ENCODE peak calls at places on chromosomes 7 and 10, in ten cellular contexts. One of them, this sample, is unnamed.

GRCh38 chr7:47460251-47460989 is 121.5 kb downstream of the TNS3 start:
- DNase-seq in AG04450: no peak
- DNase-seq in left ventricle myocardium inferior: no peak
- DNase-seq in brain microvascular endothelial cell: no peak
- DNase-seq in kidney: no peak
- DNase-seq in fibroblast of mammary gland: peak
- DNase-seq in BE2C: no peak
- DNase-seq in left lung: no peak
- DNase-seq in A549: no peak
- DNase-seq in fibroblast of the aortic adventitia: peak
- DNase-seq in this sample: peak

GRCh38 chr10:32265756-32266155 is 81.2 kb downstream of the EPC1 start:
- DNase-seq in AG04450: no peak
- DNase-seq in left ventricle myocardium inferior: no peak
- DNase-seq in brain microvascular endothelial cell: no peak
- DNase-seq in kidney: no peak
- DNase-seq in fibroblast of mammary gland: no peak
- DNase-seq in BE2C: no peak
- DNase-seq in left lung: no peak
- DNase-seq in A549: no peak
- DNase-seq in fibroblast of the aortic adventitia: no peak
- DNase-seq in this sample: no peak

GRCh38 chr10:46534828-46535524 is 21.5 kb downstream of the GPRIN2 start:
- DNase-seq in AG04450: no peak
- DNase-seq in left ventricle myocardium inferior: peak
- DNase-seq in brain microvascular endothelial cell: no peak
- DNase-seq in kidney: peak
- DNase-seq in fibroblast of mammary gland: no peak
- DNase-seq in BE2C: peak
- DNase-seq in left lung: peak
- DNase-seq in A549: peak
- DNase-seq in fibroblast of the aortic adventitia: no peak
- DNase-seq in this sample: no peak

GRCh38 chr10:102434251-102434913 is 2.0 kb upstream of the CUEDC2 start:
- DNase-seq in AG04450: no peak
- DNase-seq in left ventricle myocardium inferior: no peak
- DNase-seq in brain microvascular endothelial cell: no peak
- DNase-seq in kidney: peak
- DNase-seq in fibroblast of mammary gland: peak
- DNase-seq in BE2C: no peak
- DNase-seq in left lung: no peak
- DNase-seq in A549: no peak
- DNase-seq in fibroblast of the aortic adventitia: peak
- DNase-seq in this sample: no peak

GRCh38 chr7:36305648-36306047 is 84.0 kb upstream of the ANLN start:
- DNase-seq in AG04450: no peak
- DNase-seq in left ventricle myocardium inferior: no peak
- DNase-seq in brain microvascular endothelial cell: no peak
- DNase-seq in kidney: peak
- DNase-seq in fibroblast of mammary gland: peak
- DNase-seq in BE2C: no peak
- DNase-seq in left lung: no peak
- DNase-seq in A549: no peak
- DNase-seq in fibroblast of the aortic adventitia: peak
- DNase-seq in this sample: no peak

GRCh38 chr10:124109261-124109660 is 15.9 kb upstream of the CHST15 start:
- DNase-seq in AG04450: no peak
- DNase-seq in left ventricle myocardium inferior: no peak
- DNase-seq in brain microvascular endothelial cell: no peak
- DNase-seq in kidney: no peak
- DNase-seq in fibroblast of mammary gland: no peak
- DNase-seq in BE2C: no peak
- DNase-seq in left lung: no peak
- DNase-seq in A549: no peak
- DNase-seq in fibroblast of the aortic adventitia: no peak
- DNase-seq in this sample: no peak

GRCh38 chr10:30447125-30447799 is 13.3 kb downstream of the MAP3K8 start:
- DNase-seq in AG04450: no peak
- DNase-seq in left ventricle myocardium inferior: no peak
- DNase-seq in brain microvascular endothelial cell: no peak
- DNase-seq in kidney: no peak
- DNase-seq in fibroblast of mammary gland: peak
- DNase-seq in BE2C: no peak
- DNase-seq in left lung: no peak
- DNase-seq in A549: no peak
- DNase-seq in fibroblast of the aortic adventitia: peak
- DNase-seq in this sample: no peak

GRCh38 chr10:71648595-71649320 is 70.8 kb downstream of the C10orf105 start:
- DNase-seq in AG04450: no peak
- DNase-seq in left ventricle myocardium inferior: no peak
- DNase-seq in brain microvascular endothelial cell: no peak
- DNase-seq in kidney: no peak
- DNase-seq in fibroblast of mammary gland: no peak
- DNase-seq in BE2C: no peak
- DNase-seq in left lung: no peak
- DNase-seq in A549: no peak
- DNase-seq in fibroblast of the aortic adventitia: no peak
- DNase-seq in this sample: no peak

GRCh38 chr7:77320161-77320560 is 96.0 kb downstream of the GSAP start:
- DNase-seq in AG04450: no peak
- DNase-seq in left ventricle myocardium inferior: no peak
- DNase-seq in brain microvascular endothelial cell: no peak
- DNase-seq in kidney: no peak
- DNase-seq in fibroblast of mammary gland: no peak
- DNase-seq in BE2C: no peak
- DNase-seq in left lung: no peak
- DNase-seq in A549: no peak
- DNase-seq in fibroblast of the aortic adventitia: no peak
- DNase-seq in this sample: no peak

GRCh38 chr10:70145166-70145665 is 1.3 kb downstream of the TYSND1 start:
- DNase-seq in AG04450: no peak
- DNase-seq in left ventricle myocardium inferior: no peak
- DNase-seq in brain microvascular endothelial cell: no peak
- DNase-seq in kidney: peak
- DNase-seq in fibroblast of mammary gland: peak
- DNase-seq in BE2C: no peak
- DNase-seq in left lung: no peak
- DNase-seq in A549: no peak
- DNase-seq in fibroblast of the aortic adventitia: peak
- DNase-seq in this sample: no peak

GRCh38 chr7:30382607-30383006 is 96.0 kb downstream of the NOD1 start:
- DNase-seq in AG04450: no peak
- DNase-seq in left ventricle myocardium inferior: no peak
- DNase-seq in brain microvascular endothelial cell: no peak
- DNase-seq in kidney: no peak
- DNase-seq in fibroblast of mammary gland: no peak
- DNase-seq in BE2C: no peak
- DNase-seq in left lung: no peak
- DNase-seq in A549: no peak
- DNase-seq in fibroblast of the aortic adventitia: no peak
- DNase-seq in this sample: no peak

GRCh38 chr10:29012926-29013554 is 275.8 kb upstream of the LYZL1 start:
- DNase-seq in AG04450: peak
- DNase-seq in left ventricle myocardium inferior: no peak
- DNase-seq in brain microvascular endothelial cell: no peak
- DNase-seq in kidney: no peak
- DNase-seq in fibroblast of mammary gland: no peak
- DNase-seq in BE2C: no peak
- DNase-seq in left lung: no peak
- DNase-seq in A549: no peak
- DNase-seq in fibroblast of the aortic adventitia: no peak
- DNase-seq in this sample: no peak

GRCh38 chr10:11430421-11431275 is 180.8 kb downstream of the USP6NL start:
- DNase-seq in AG04450: no peak
- DNase-seq in left ventricle myocardium inferior: no peak
- DNase-seq in brain microvascular endothelial cell: no peak
- DNase-seq in kidney: no peak
- DNase-seq in fibroblast of mammary gland: no peak
- DNase-seq in BE2C: no peak
- DNase-seq in left lung: no peak
- DNase-seq in A549: no peak
- DNase-seq in fibroblast of the aortic adventitia: no peak
- DNase-seq in this sample: no peak

GRCh38 chr10:68876246-68876918 is 24.7 kb upstream of the DDX50 start:
- DNase-seq in AG04450: no peak
- DNase-seq in left ventricle myocardium inferior: no peak
- DNase-seq in brain microvascular endothelial cell: no peak
- DNase-seq in kidney: no peak
- DNase-seq in fibroblast of mammary gland: no peak
- DNase-seq in BE2C: no peak
- DNase-seq in left lung: no peak
- DNase-seq in A549: no peak
- DNase-seq in fibroblast of the aortic adventitia: no peak
- DNase-seq in this sample: no peak

GRCh38 chr10:26503911-26504310 is 65.8 kb downstream of the APBB1IP start:
- DNase-seq in AG04450: no peak
- DNase-seq in left ventricle myocardium inferior: no peak
- DNase-seq in brain microvascular endothelial cell: no peak
- DNase-seq in kidney: no peak
- DNase-seq in fibroblast of mammary gland: no peak
- DNase-seq in BE2C: no peak
- DNase-seq in left lung: no peak
- DNase-seq in A549: peak
- DNase-seq in fibroblast of the aortic adventitia: no peak
- DNase-seq in this sample: no peak

GRCh38 chr10:34766811-34767516 is 48.1 kb downstream of the PARD3 start:
- DNase-seq in AG04450: no peak
- DNase-seq in left ventricle myocardium inferior: no peak
- DNase-seq in brain microvascular endothelial cell: no peak
- DNase-seq in kidney: no peak
- DNase-seq in fibroblast of mammary gland: no peak
- DNase-seq in BE2C: no peak
- DNase-seq in left lung: no peak
- DNase-seq in A549: no peak
- DNase-seq in fibroblast of the aortic adventitia: no peak
- DNase-seq in this sample: no peak

GRCh38 chr7:157809154-157809862 is 472.5 kb downstream of the DNAJB6 start:
- DNase-seq in AG04450: no peak
- DNase-seq in left ventricle myocardium inferior: no peak
- DNase-seq in brain microvascular endothelial cell: no peak
- DNase-seq in kidney: peak
- DNase-seq in fibroblast of mammary gland: no peak
- DNase-seq in BE2C: no peak
- DNase-seq in left lung: peak
- DNase-seq in A549: no peak
- DNase-seq in fibroblast of the aortic adventitia: no peak
- DNase-seq in this sample: no peak

GRCh38 chr7:44750921-44751571 is 2.4 kb downstream of the ZMIZ2 start:
- DNase-seq in AG04450: no peak
- DNase-seq in left ventricle myocardium inferior: peak
- DNase-seq in brain microvascular endothelial cell: peak
- DNase-seq in kidney: peak
- DNase-seq in fibroblast of mammary gland: no peak
- DNase-seq in BE2C: no peak
- DNase-seq in left lung: no peak
- DNase-seq in A549: no peak
- DNase-seq in fibroblast of the aortic adventitia: no peak
- DNase-seq in this sample: no peak

DNA sequence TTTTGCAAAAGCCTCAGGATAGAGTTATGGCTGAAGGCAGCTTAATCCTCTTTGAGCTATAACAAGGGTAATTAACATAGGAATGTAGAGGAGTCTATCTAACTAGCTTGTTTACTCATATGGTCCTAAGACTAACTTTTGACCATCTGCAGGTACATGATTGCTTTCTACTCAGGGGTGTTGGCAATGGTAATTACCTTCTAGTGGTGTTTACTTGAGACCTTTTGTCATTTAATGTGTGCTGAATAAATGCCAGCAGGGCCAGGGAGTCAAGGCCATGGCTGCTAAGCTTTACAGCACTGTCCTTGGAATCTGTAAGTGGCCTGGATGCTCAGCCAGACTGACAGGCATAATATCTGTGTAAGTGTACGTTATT is 1325.0 kb downstream of the XPNPEP1 start:
- DNase-seq in AG04450: no peak
- DNase-seq in left ventricle myocardium inferior: no peak
- DNase-seq in brain microvascular endothelial cell: no peak
- DNase-seq in kidney: no peak
- DNase-seq in fibroblast of mammary gland: no peak
- DNase-seq in BE2C: no peak
- DNase-seq in left lung: no peak
- DNase-seq in A549: no peak
- DNase-seq in fibroblast of the aortic adventitia: no peak
- DNase-seq in this sample: no peak
- H3K4me3 ChIP-seq in AG04450: no peak
- H3K4me3 ChIP-seq in left ventricle myocardium inferior: no peak
- H3K4me3 ChIP-seq in brain microvascular endothelial cell: no peak
- H3K4me3 ChIP-seq in kidney: no peak
- H3K4me3 ChIP-seq in fibroblast of mammary gland: no peak
- H3K4me3 ChIP-seq in BE2C: no peak
- H3K4me3 ChIP-seq in left lung: no peak
- H3K4me3 ChIP-seq in A549: no peak
- H3K4me3 ChIP-seq in fibroblast of the aortic adventitia: no peak
- H3K4me3 ChIP-seq in this sample: no peak

GRCh38 chr10:3874988-3875841 is 90.2 kb upstream of the KLF6 start:
- DNase-seq in AG04450: no peak
- DNase-seq in left ventricle myocardium inferior: no peak
- DNase-seq in brain microvascular endothelial cell: no peak
- DNase-seq in kidney: no peak
- DNase-seq in fibroblast of mammary gland: no peak
- DNase-seq in BE2C: no peak
- DNase-seq in left lung: no peak
- DNase-seq in A549: no peak
- DNase-seq in fibroblast of the aortic adventitia: no peak
- DNase-seq in this sample: no peak
- H3K4me3 ChIP-seq in AG04450: no peak
- H3K4me3 ChIP-seq in left ventricle myocardium inferior: no peak
- H3K4me3 ChIP-seq in brain microvascular endothelial cell: no peak
- H3K4me3 ChIP-seq in kidney: no peak
- H3K4me3 ChIP-seq in fibroblast of mammary gland: no peak
- H3K4me3 ChIP-seq in BE2C: no peak
- H3K4me3 ChIP-seq in left lung: no peak
- H3K4me3 ChIP-seq in A549: no peak
- H3K4me3 ChIP-seq in fibroblast of the aortic adventitia: no peak
- H3K4me3 ChIP-seq in this sample: no peak

GRCh38 chr10:120799849-120800248 is 51.3 kb upstream of the WDR11 start:
- DNase-seq in AG04450: no peak
- DNase-seq in left ventricle myocardium inferior: no peak
- DNase-seq in brain microvascular endothelial cell: no peak
- DNase-seq in kidney: no peak
- DNase-seq in fibroblast of mammary gland: no peak
- DNase-seq in BE2C: no peak
- DNase-seq in left lung: no peak
- DNase-seq in A549: no peak
- DNase-seq in fibroblast of the aortic adventitia: no peak
- DNase-seq in this sample: no peak
- H3K4me3 ChIP-seq in AG04450: no peak
- H3K4me3 ChIP-seq in left ventricle myocardium inferior: no peak
- H3K4me3 ChIP-seq in brain microvascular endothelial cell: no peak
- H3K4me3 ChIP-seq in kidney: no peak
- H3K4me3 ChIP-seq in fibroblast of mammary gland: no peak
- H3K4me3 ChIP-seq in BE2C: no peak
- H3K4me3 ChIP-seq in left lung: no peak
- H3K4me3 ChIP-seq in A549: no peak
- H3K4me3 ChIP-seq in fibroblast of the aortic adventitia: no peak
- H3K4me3 ChIP-seq in this sample: no peak

DNA sequence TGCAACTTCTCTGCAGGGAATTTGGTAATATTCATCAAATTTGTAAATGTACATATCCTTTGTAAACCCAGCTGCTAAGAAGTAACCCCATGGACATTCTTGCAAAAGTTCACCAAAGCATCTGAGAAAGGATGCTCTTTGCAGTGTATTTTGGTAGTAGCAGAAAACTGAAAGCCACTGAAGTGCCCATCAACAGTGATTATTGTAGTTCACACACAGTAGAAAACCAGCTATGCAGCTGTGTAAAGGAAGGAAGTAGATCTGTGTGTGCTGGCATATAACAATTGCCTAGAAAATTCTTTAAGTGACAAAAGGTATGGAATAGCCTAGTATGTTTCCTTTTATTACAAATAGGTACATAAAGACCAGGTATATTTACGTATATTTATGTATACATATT is 1.2 kb upstream of the FRMPD2 start:
- DNase-seq in AG04450: no peak
- DNase-seq in left ventricle myocardium inferior: no peak
- DNase-seq in brain microvascular endothelial cell: no peak
- DNase-seq in kidney: no peak
- DNase-seq in fibroblast of mammary gland: no peak
- DNase-seq in BE2C: no peak
- DNase-seq in left lung: no peak
- DNase-seq in A549: no peak
- DNase-seq in fibroblast of the aortic adventitia: no peak
- DNase-seq in this sample: no peak
- H3K4me3 ChIP-seq in AG04450: no peak
- H3K4me3 ChIP-seq in left ventricle myocardium inferior: no peak
- H3K4me3 ChIP-seq in brain microvascular endothelial cell: no peak
- H3K4me3 ChIP-seq in kidney: no peak
- H3K4me3 ChIP-seq in fibroblast of mammary gland: no peak
- H3K4me3 ChIP-seq in BE2C: no peak
- H3K4me3 ChIP-seq in left lung: no peak
- H3K4me3 ChIP-seq in A549: no peak
- H3K4me3 ChIP-seq in fibroblast of the aortic adventitia: no peak
- H3K4me3 ChIP-seq in this sample: no peak